ENCODE peak calls at places on chromosomes 11 and 22, in five cellular contexts. R, E, N, S and P are unnamed samples.

GRCh38 chr11:16558499-16558898 is 179.9 kb upstream of the C11orf58 start:
- DNase-seq in R (no peak), E (no peak), N (no peak), S (no peak), P (no peak)

GRCh38 chr22:23856721-23857605 is 712 bp upstream of the SLC2A11 start:
- DNase-seq in R (peak; percentile 88), E (peak; percentile 51), N (no peak), S (peak; percentile 85), P (peak; percentile 24)

GRCh38 chr11:109547356-109548027 is 125.5 kb downstream of the C11orf87 start:
- DNase-seq in R (no peak), E (no peak), N (no peak), S (no peak), P (no peak)

GRCh38 chr22:42171417-42171816 is 40.8 kb upstream of the CYP2D6 start:
- DNase-seq in R (peak; percentile 17), E (no peak), N (no peak), S (no peak), P (no peak)

GRCh38 chr22:45615364-45615763 is 56.3 kb upstream of the ATXN10 start:
- DNase-seq in R (no peak), E (no peak), N (no peak), S (no peak), P (no peak)

GRCh38 chr11:74749965-74750296 is 1.3 kb downstream of the RNF169 start:
- DNase-seq in R (peak; percentile 30), E (no peak), N (no peak), S (no peak), P (no peak)

GRCh38 chr11:74669311-74670160 is 61.7 kb downstream of the CHRDL2 start:
- DNase-seq in R (peak; percentile 37), E (no peak), N (no peak), S (no peak), P (no peak)

GRCh38 chr11:113593698-113594308 is 112.3 kb downstream of the TMPRSS5 start:
- DNase-seq in R (no peak), E (peak; percentile 56), N (no peak), S (no peak), P (peak; percentile 17)

GRCh38 chr11:9396310-9396709 is 11.9 kb downstream of the IPO7 start:
- DNase-seq in R (no peak), E (no peak), N (no peak), S (no peak), P (no peak)

GRCh38 chr11:111939836-111940604 is 2.9 kb downstream of the DIXDC1 start:
- DNase-seq in R (no peak), E (no peak), N (no peak), S (no peak), P (no peak)

GRCh38 chr11:95512682-95513081 is 276.9 kb downstream of the FAM76B start:
- DNase-seq in R (no peak), E (no peak), N (no peak), S (no peak), P (no peak)

GRCh38 chr22:32389685-32390084 is 22.4 kb downstream of the RTCB start:
- DNase-seq in R (peak; percentile 59), E (peak; percentile 26), N (no peak), S (no peak), P (no peak)

GRCh38 chr22:45917146-45917545 is 59.8 kb downstream of the WNT7B start:
- DNase-seq in R (no peak), E (no peak), N (no peak), S (no peak), P (no peak)

GRCh38 chr22:24208012-24208749 is 26.9 kb downstream of the SUSD2 start:
- DNase-seq in R (no peak), E (no peak), N (no peak), S (no peak), P (no peak)

GRCh38 chr11:9663699-9664275 is at the start of gene SWAP70:
- DNase-seq in R (peak; percentile 94), E (peak; percentile 84), N (peak; percentile 70), S (peak; percentile 82), P (peak; percentile 67)

GRCh38 chr11:995752-996420 is 40.6 kb downstream of the MUC6 start:
- DNase-seq in R (no peak), E (no peak), N (no peak), S (no peak), P (no peak)

GRCh38 chr11:29184939-29185890 is 831.6 kb downstream of the KCNA4 start:
- DNase-seq in R (no peak), E (no peak), N (no peak), S (no peak), P (no peak)

GRCh38 chr11:112784323-112785073 is 176.7 kb upstream of the NCAM1 start:
- DNase-seq in R (peak; percentile 75), E (no peak), N (peak; percentile 13), S (no peak), P (no peak)

GRCh38 chr11:68213555-68214172 is 568 bp upstream of the KMT5B start:
- DNase-seq in R (peak; percentile 93), E (peak; percentile 80), N (no peak), S (peak; percentile 100), P (peak; percentile 89)

GRCh38 chr22:39545310-39546063 is 12.9 kb upstream of the RPS19BP1 start:
- DNase-seq in R (peak; percentile 90), E (peak; percentile 75), N (no peak), S (peak; percentile 69), P (peak; percentile 56)

GRCh38 chr11:67416416-67417335 is 1.2 kb downstream of the CARNS1 start:
- DNase-seq in R (no peak), E (peak; percentile 58), N (no peak), S (no peak), P (peak; percentile 45)

GRCh38 chr11:107792049-107792443 is 66.5 kb downstream of the SLC35F2 start:
- DNase-seq in R (no peak), E (no peak), N (no peak), S (no peak), P (no peak)

GRCh38 chr11:102244681-102245409 is 72.4 kb upstream of the BIRC3 start:
- DNase-seq in R (no peak), E (no peak), N (no peak), S (no peak), P (no peak)

GRCh38 chr11:24234822-24235508 is 261.9 kb upstream of the LUZP2 start:
- DNase-seq in R (no peak), E (no peak), N (no peak), S (peak; percentile 12), P (no peak)

GRCh38 chr11:75239551-75240290 is 853 bp upstream of the TPBGL start:
- DNase-seq in R (peak; percentile 66), E (no peak), N (no peak), S (no peak), P (no peak)

GRCh38 chr22:39097098-39098020 is at the start of gene APOBEC3H:
- DNase-seq in R (peak; percentile 42), E (peak; percentile 57), N (no peak), S (no peak), P (peak; percentile 69)

GRCh38 chr11:19878520-19878919 is 165.9 kb downstream of the NAV2 start:
- DNase-seq in R (no peak), E (no peak), N (no peak), S (no peak), P (no peak)

GRCh38 chr11:119592642-119593041 is 136.4 kb downstream of the NECTIN1 start:
- DNase-seq in R (no peak), E (no peak), N (no peak), S (no peak), P (no peak)

GRCh38 chr11:128195057-128195751 is 392.2 kb downstream of the ETS1 start:
- DNase-seq in R (no peak), E (peak; percentile 49), N (no peak), S (no peak), P (peak; percentile 80)

GRCh38 chr11:125110996-125111340 is 458 bp downstream of the TMEM218 start:
- DNase-seq in R (peak; percentile 52), E (peak; percentile 25), N (no peak), S (no peak), P (no peak)